ENCODE peak calls at places on chromosomes 11 and 22, in five cellular contexts. X is ovary, Y is A549, C is HepG2, F is upper lobe of left lung. A is an unnamed sample.
A peak's percentile ranks its signal among the peaks of the same experiment; 100 is the strongest.

GRCh38 chr22:31891366-31892079 is 52.8 kb upstream of the YWHAH start:
- DNase-seq in X (no peak), Y (no peak), F (no peak), C (no peak), A (no peak)

GRCh38 chr11:5509803-5510202 is at the start of gene UBQLN3:
- DNase-seq in C (no peak), F (no peak), Y (no peak), X (no peak), A (no peak)

GRCh38 chr11:87972133-87972532 is 203.1 kb downstream of the RAB38 start:
- DNase-seq in Y (no peak), X (no peak), F (no peak), C (no peak), A (no peak)

GRCh38 chr11:111336582-111337256 is 38.4 kb downstream of the POU2AF3 start:
- DNase-seq in C (peak; percentile 45), X (no peak), F (no peak), Y (no peak), A (no peak)

GRCh38 chr11:1730230-1730629 is 20.2 kb downstream of the IFITM10 start:
- DNase-seq in X (no peak), F (no peak), Y (no peak), C (no peak), A (no peak)

GRCh38 chr11:94036096-94036495 is 14.9 kb downstream of the HEPHL1 start:
- DNase-seq in F (no peak), X (no peak), C (no peak), Y (no peak), A (no peak)

GRCh38 chr11:44968510-44968909 is 17.8 kb upstream of the TP53I11 start:
- DNase-seq in F (no peak), Y (no peak), X (no peak), C (no peak), A (no peak)

GRCh38 chr11:104830080-104830479 is 68.2 kb downstream of the CASP12 start:
- DNase-seq in C (no peak), F (no peak), Y (no peak), X (no peak), A (no peak)

GRCh38 chr11:104668797-104669463 is 229.3 kb downstream of the CASP12 start:
- DNase-seq in X (no peak), C (peak; percentile 58), F (no peak), Y (no peak), A (no peak)

GRCh38 chr22:43128928-43129424 is 14.2 kb downstream of the MCAT start:
- DNase-seq in Y (no peak), C (no peak), F (peak; percentile 84), X (no peak), A (peak; percentile 82)

GRCh38 chr11:13207665-13208594 is 69.7 kb upstream of the BMAL1 start:
- DNase-seq in Y (no peak), X (peak; percentile 45), C (peak; percentile 54), F (peak; percentile 13), A (no peak)

GRCh38 chr11:77407613-77408012 is 66.3 kb downstream of the PAK1 start:
- DNase-seq in X (no peak), F (no peak), C (peak; percentile 56), Y (peak; percentile 17), A (peak; percentile 85)

GRCh38 chr11:70490723-70491558 is 92.6 kb downstream of the CTTN start:
- DNase-seq in X (no peak), Y (no peak), F (no peak), C (no peak), A (no peak)

GRCh38 chr11:7901319-7901854 is 29.7 kb downstream of the OR10A6 start:
- DNase-seq in X (no peak), Y (no peak), C (no peak), F (no peak), A (no peak)

GRCh38 chr11:63527667-63528066 is 8.9 kb upstream of the PLAAT4 start:
- DNase-seq in X (no peak), C (no peak), F (no peak), Y (no peak), A (no peak)

GRCh38 chr22:31676700-31677099 is 14.7 kb upstream of the PISD start:
- DNase-seq in Y (peak; percentile 83), F (peak; percentile 97), C (no peak), X (peak; percentile 96), A (peak; percentile 97)

GRCh38 chr11:67119577-67120391 is 721 bp downstream of the KDM2A start:
- DNase-seq in Y (peak; percentile 48), X (peak; percentile 49), C (no peak), F (peak; percentile 67), A (no peak)

GRCh38 chr11:73230931-73231330 is 12.8 kb downstream of the P2RY2 start:
- DNase-seq in Y (no peak), F (no peak), C (no peak), X (peak; percentile 28), A (no peak)

GRCh38 chr11:118909619-118910308 is 16.0 kb downstream of the BCL9L start:
- DNase-seq in Y (no peak), C (no peak), F (peak; percentile 74), X (no peak), A (no peak)

GRCh38 chr11:78187366-78188011 is 937 bp downstream of the KCTD21 start:
- DNase-seq in X (no peak), F (no peak), Y (no peak), C (no peak), A (no peak)

GRCh38 chr11:32960553-32961164 is 55.0 kb upstream of the DEPDC7 start:
- DNase-seq in Y (no peak), F (no peak), X (no peak), C (peak; percentile 52), A (no peak)

GRCh38 chr11:130454495-130455262 is 6.2 kb downstream of the ADAMTS15 start:
- DNase-seq in C (no peak), X (no peak), F (no peak), Y (no peak), A (no peak)

GRCh38 chr11:1882265-1883238 is 9.1 kb downstream of the PRR33 start:
- DNase-seq in F (peak; percentile 94), Y (peak; percentile 89), X (peak; percentile 92), C (peak; percentile 49), A (peak; percentile 82)

GRCh38 chr22:46650078-46650810 is 30.1 kb downstream of the GRAMD4 start:
- DNase-seq in F (peak; percentile 49), X (no peak), Y (no peak), C (no peak), A (no peak)

GRCh38 chr11:44033411-44033850 is 14.3 kb upstream of the ACCSL start:
- DNase-seq in Y (no peak), C (no peak), F (no peak), X (no peak), A (no peak)

GRCh38 chr11:86414032-86414431 is 39.3 kb downstream of the CCDC81 start:
- DNase-seq in X (no peak), Y (no peak), C (no peak), F (no peak), A (no peak)

GRCh38 chr11:57641426-57641825 is 8.3 kb downstream of the YPEL4 start:
- DNase-seq in X (no peak), C (peak; percentile 47), F (no peak), Y (peak; percentile 78), A (no peak)

GRCh38 chr11:34641981-34642380 is 21.1 kb downstream of the EHF start:
- DNase-seq in X (no peak), F (no peak), Y (no peak), C (no peak), A (no peak)

GRCh38 chr11:22349446-22349845 is 11.3 kb downstream of the SLC17A6 start:
- DNase-seq in C (no peak), Y (no peak), F (no peak), X (no peak), A (no peak)

GRCh38 chr11:77884186-77884828 is 63.4 kb downstream of the AAMDC start:
- DNase-seq in X (no peak), C (no peak), F (no peak), Y (no peak), A (no peak)

GRCh38 chr22:48404801-48405447 is 1422.7 kb downstream of the BRD1 start:
- DNase-seq in X (no peak), Y (no peak), C (no peak), F (no peak), A (no peak)

GRCh38 chr22:37803195-37803635 is 4.5 kb upstream of the GCAT start:
- DNase-seq in F (no peak), Y (no peak), X (no peak), C (peak; percentile 65), A (no peak)

GRCh38 chr11:34316347-34317037 is 41.3 kb downstream of the ABTB2 start:
- DNase-seq in Y (no peak), C (no peak), X (peak; percentile 48), F (no peak), A (no peak)

GRCh38 chr11:102552020-102552419 is 21.5 kb upstream of the MMP7 start:
- DNase-seq in F (no peak), C (no peak), X (no peak), Y (peak; percentile 55), A (no peak)

GRCh38 chr11:40388097-40388818 is 1071.2 kb downstream of the LRRC4C start:
- DNase-seq in C (no peak), F (no peak), Y (no peak), X (no peak), A (no peak)
- TF ChIP-seq EP300 in C (no peak), F (no peak), Y (no peak), X (no peak), A (no peak)

DNA sequence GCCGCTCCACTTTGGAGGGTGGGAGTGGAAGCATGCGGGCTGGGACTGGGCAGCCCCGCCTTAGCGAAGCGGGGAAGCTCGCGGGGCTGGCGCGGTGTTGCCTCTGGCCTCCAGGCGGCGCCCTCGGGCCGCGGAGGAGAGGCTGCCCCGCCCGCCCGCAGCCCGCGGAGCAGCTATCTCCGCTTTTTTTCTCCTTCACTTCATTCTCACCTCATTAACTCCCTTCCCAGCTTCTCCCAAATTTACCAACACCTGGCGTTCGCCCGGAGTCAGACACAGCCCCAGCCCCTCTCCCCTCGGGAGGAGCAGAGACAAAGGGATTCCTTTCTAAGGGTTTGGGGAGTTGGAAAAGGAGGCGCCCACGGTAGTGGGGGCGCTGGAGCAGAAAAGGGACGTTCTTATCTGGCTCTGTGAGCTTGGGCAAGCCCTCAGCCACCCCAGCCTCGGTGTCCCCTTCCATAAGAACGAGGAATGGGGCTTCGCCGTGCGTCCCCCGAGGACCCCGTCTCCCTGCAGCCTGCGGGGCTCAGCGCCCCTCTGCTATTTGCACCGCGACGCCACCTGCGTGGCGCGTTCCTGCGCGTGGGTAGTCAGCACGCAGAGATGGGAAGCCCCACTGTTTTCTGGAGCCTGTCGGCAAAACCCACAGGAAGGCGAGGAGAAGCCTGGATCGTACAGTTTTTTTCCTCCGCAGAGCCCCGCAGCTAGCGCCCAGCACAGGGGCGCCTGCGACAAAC is 1.5 kb upstream of the WNT11 start:
- DNase-seq in C (peak; percentile 42), Y (peak; percentile 89), X (peak; percentile 90), F (peak; percentile 97), A (peak; percentile 84)
- H3K4me3 ChIP-seq in C (peak overlapping the region; percentile 75), Y (peak overlapping the region; percentile 60), X (peak overlapping the region; percentile 31), F (peak overlapping the region; percentile 60), A (peak overlapping the region; percentile 64)

GRCh38 chr22:39530692-39531331 is 1.7 kb downstream of the RPS19BP1 start:
- DNase-seq in Y (no peak), C (peak; percentile 57), F (no peak), X (peak; percentile 42), A (no peak)
- TF ChIP-seq EP300 in Y (no peak), C (no peak), F (no peak), X (no peak), A (no peak)

GRCh38 chr11:12046636-12047236 is 38.3 kb upstream of the DKK3 start:
- DNase-seq in C (no peak), X (no peak), F (no peak), Y (no peak), A (no peak)
- H3K4me3 ChIP-seq in C (no peak overlapping the region), X (no peak overlapping the region), F (no peak overlapping the region), Y (no peak overlapping the region), A (no peak overlapping the region)

GRCh38 chr22:19431641-19432091 is at the start of gene HIRA:
- DNase-seq in Y (peak; percentile 44), X (peak; percentile 89), F (peak; percentile 98), C (peak; percentile 60), A (peak; percentile 84)
- TF ChIP-seq EP300 in Y (no peak), X (no peak), F (no peak), C (no peak), A (no peak)